ENCODE peak calls at places on chromosomes 7 and 10, in four cellular contexts. I is effector memory CD4-positive, alpha-beta T cell; G is GM12892; M is HCT116. N is an unnamed sample.

GRCh38 chr7:12939694-12940093 is 252.3 kb downstream of the ARL4A start:
- DNase-seq in M (no peak), I (no peak), G (no peak), N (no peak)

GRCh38 chr10:28881483-28881882 is 204.2 kb downstream of the BAMBI start:
- DNase-seq in G (no peak), I (no peak), M (no peak), N (no peak)

GRCh38 chr7:148763622-148764021 is 64.9 kb downstream of the CUL1 start:
- DNase-seq in M (no peak), G (no peak), I (no peak), N (no peak)

GRCh38 chr7:47314728-47315601 is 266.9 kb downstream of the TNS3 start:
- DNase-seq in G (no peak), I (no peak), M (no peak), N (no peak)

GRCh38 chr7:105881439-105881838 is 5.0 kb upstream of the ATXN7L1 start:
- DNase-seq in I (no peak), M (no peak), G (no peak), N (no peak)

GRCh38 chr7:95560674-95561073 is 35.6 kb downstream of the PDK4 start:
- DNase-seq in I (no peak), G (no peak), M (no peak), N (peak; percentile 21)

GRCh38 chr10:89074120-89074519 is 83.5 kb downstream of the FAS start:
- DNase-seq in I (no peak), M (no peak), G (no peak), N (no peak)

GRCh38 chr7:135536160-135536559 is 21.6 kb upstream of the NUP205 start:
- DNase-seq in I (no peak), M (no peak), G (no peak), N (no peak)

GRCh38 chr7:88368686-88369085 is 62.0 kb upstream of the STEAP4 start:
- DNase-seq in M (no peak), G (no peak), I (no peak), N (no peak)

GRCh38 chr10:123062726-123063125 is 53.9 kb downstream of the ACADSB start:
- DNase-seq in G (no peak), M (no peak), I (no peak), N (no peak)

GRCh38 chr7:35676211-35676610 is 18.7 kb downstream of the HERPUD2 start:
- DNase-seq in I (no peak), G (no peak), M (no peak), N (no peak)

GRCh38 chr7:46754135-46754730 is 827.7 kb downstream of the TNS3 start:
- DNase-seq in M (peak; percentile 36), I (no peak), G (no peak), N (no peak)

GRCh38 chr10:69087600-69088470 is at the start of gene SRGN:
- DNase-seq in G (peak; percentile 28), M (no peak), I (peak; percentile 64), N (no peak)

GRCh38 chr10:14698487-14699170 is 76.1 kb downstream of the FAM107B start:
- DNase-seq in G (no peak), I (no peak), M (no peak), N (no peak)

GRCh38 chr7:157080111-157080730 is 58.5 kb upstream of the UBE3C start:
- DNase-seq in I (no peak), G (no peak), M (peak; percentile 18), N (no peak)

GRCh38 chr7:127874049-127874636 is 157.1 kb downstream of the LRRC4 start:
- DNase-seq in M (no peak), G (no peak), I (no peak), N (no peak)

GRCh38 chr10:116146374-116146773 is 126.6 kb downstream of the GFRA1 start:
- DNase-seq in G (no peak), I (no peak), M (no peak), N (no peak)

GRCh38 chr10:81950358-81950757 is 75.4 kb downstream of the NRG3 start:
- DNase-seq in I (no peak), G (no peak), M (no peak), N (no peak)

GRCh38 chr10:118983263-118983662 is 46.3 kb upstream of the NANOS1 start:
- DNase-seq in M (no peak), G (no peak), I (no peak), N (no peak)

GRCh38 chr10:80532571-80532970 is 5.1 kb upstream of the SH2D4B start:
- DNase-seq in I (no peak), G (no peak), M (no peak), N (no peak)

GRCh38 chr7:148116954-148117353 is 473.6 kb upstream of the C7orf33 start:
- DNase-seq in M (no peak), I (no peak), G (no peak), N (no peak)

GRCh38 chr7:82257118-82257695 is 186.4 kb downstream of the CACNA2D1 start:
- DNase-seq in G (no peak), M (no peak), I (no peak), N (no peak)

GRCh38 chr10:89837173-89838001 is 136.0 kb downstream of the KIF20B start:
- DNase-seq in G (peak; percentile 16), I (peak; percentile 5), M (no peak), N (no peak)

GRCh38 chr10:12081470-12081869 is 12.7 kb downstream of the DHTKD1 start:
- DNase-seq in I (no peak), G (no peak), M (no peak), N (no peak)

GRCh38 chr10:77794256-77795142 is 132.1 kb downstream of the DLG5 start:
- DNase-seq in M (no peak), G (no peak), I (no peak), N (no peak)

GRCh38 chr10:30373596-30374327 is 24.7 kb upstream of the MTPAP start:
- DNase-seq in I (no peak), M (no peak), G (no peak), N (no peak)

GRCh38 chr10:112553315-112553714 is 106.3 kb downstream of the VTI1A start:
- DNase-seq in G (no peak), M (no peak), I (no peak), N (no peak)

GRCh38 chr7:143299840-143300239 is 11.7 kb downstream of the CASP2 start:
- DNase-seq in G (no peak), M (peak; percentile 23), I (peak; percentile 40), N (no peak)